ENCODE peak calls at places on chromosomes 12 and 14, in nine cellular contexts. V, B, A, P, N, G, J, S and Y are unnamed samples.
A peak's percentile ranks its signal among the peaks of the same experiment; 100 is the strongest.

GRCh38 chr14:80602931-80603330 is 338.6 kb downstream of the CEP128 start:
- DNase-seq in V (no peak), B (no peak), A (no peak), P (no peak), N (no peak), G (no peak), J (no peak), S (no peak), Y (no peak)

GRCh38 chr14:92956961-92957360 is 34.0 kb downstream of the CHGA start:
- DNase-seq in V (no peak), B (no peak), A (no peak), P (no peak), N (no peak), G (no peak), J (no peak), S (no peak), Y (no peak)

GRCh38 chr14:104550849-104551728 is 28.5 kb upstream of the C14orf180 start:
- DNase-seq in V (no peak), B (no peak), A (no peak), P (no peak), N (no peak), G (no peak), J (no peak), S (no peak), Y (no peak)

GRCh38 chr14:75050852-75051555 is at the start of gene MLH3:
- DNase-seq in V (peak; percentile 84), B (peak; percentile 80), A (peak; percentile 84), P (peak; percentile 71), N (peak; percentile 74), G (peak; percentile 86), J (peak; percentile 93), S (peak; percentile 86), Y (peak; percentile 79)

GRCh38 chr12:47082963-47083621 is 3.3 kb upstream of the AMIGO2 start:
- DNase-seq in V (no peak), B (no peak), A (no peak), P (no peak), N (no peak), G (no peak), J (peak; percentile 63), S (no peak), Y (no peak)

GRCh38 chr14:24428628-24429394 is 657 bp downstream of the CBLN3 start:
- DNase-seq in V (no peak), B (no peak), A (no peak), P (no peak), N (no peak), G (no peak), J (no peak), S (no peak), Y (peak; percentile 38)

GRCh38 chr12:46043972-46044520 is 53.7 kb upstream of the SCAF11 start:
- DNase-seq in V (no peak), B (no peak), A (no peak), P (no peak), N (no peak), G (no peak), J (no peak), S (no peak), Y (no peak)

GRCh38 chr12:46282829-46283228 is 14.0 kb upstream of the SLC38A1 start:
- DNase-seq in V (no peak), B (no peak), A (no peak), P (no peak), N (no peak), G (no peak), J (no peak), S (no peak), Y (no peak)

GRCh38 chr14:50825307-50825706 is 5.7 kb downstream of the NIN start:
- DNase-seq in V (no peak), B (no peak), A (no peak), P (no peak), N (no peak), G (no peak), J (no peak), S (no peak), Y (no peak)

GRCh38 chr14:102805454-102805891 is 28.2 kb downstream of the TRAF3 start:
- DNase-seq in V (no peak), B (no peak), A (peak; percentile 83), P (no peak), N (peak; percentile 10), G (no peak), J (no peak), S (no peak), Y (peak; percentile 41)

GRCh38 chr12:2306012-2306411 is 253.2 kb downstream of the CACNA1C start:
- DNase-seq in V (no peak), B (no peak), A (no peak), P (no peak), N (no peak), G (no peak), J (no peak), S (no peak), Y (no peak)

DNA sequence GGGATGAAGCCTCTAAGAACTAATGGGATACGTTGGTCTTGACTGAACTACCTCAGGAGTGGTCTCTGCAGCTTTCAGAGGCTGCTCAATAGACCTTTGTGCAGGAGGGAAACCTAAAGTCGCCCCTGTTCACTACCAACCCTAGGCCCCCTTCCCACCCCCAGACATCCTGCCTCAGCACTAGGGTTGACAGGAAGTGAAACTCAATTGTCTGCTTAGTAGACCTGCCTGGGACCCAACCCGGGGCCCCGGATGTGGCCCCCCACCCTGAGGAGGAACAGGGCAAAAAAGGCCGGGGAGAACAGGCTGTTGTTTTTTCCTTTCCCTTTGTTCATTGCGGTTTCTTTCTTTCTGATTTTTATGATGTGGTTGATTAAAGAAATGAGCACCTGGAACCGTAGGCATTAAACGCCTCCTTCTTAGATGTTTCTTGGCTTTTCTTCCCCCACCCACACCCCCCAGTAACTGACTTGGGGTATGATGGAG is 1.6 kb upstream of the DGKA start:
- DNase-seq in V (no peak), B (no peak), A (peak; percentile 98), P (peak; percentile 60), N (no peak), G (no peak), J (no peak), S (no peak), Y (peak; percentile 93)
- H3K4me1 ChIP-seq in V (peaks cover 14% of the 10 kb centered on the region), B (peaks cover 4% of the 10 kb centered on the region), A (peaks cover 62% of the 10 kb centered on the region), P (peaks cover 43% of the 10 kb centered on the region), N (peaks cover 26% of the 10 kb centered on the region), G (peaks cover 19% of the 10 kb centered on the region), J (peaks cover 43% of the 10 kb centered on the region), S (peaks cover 7% of the 10 kb centered on the region), Y (peaks cover 61% of the 10 kb centered on the region)

GRCh38 chr12:116689586-116689985 is 48.3 kb downstream of the SPRING1 start:
- DNase-seq in V (no peak), B (no peak), A (no peak), P (no peak), N (no peak), G (no peak), J (no peak), S (no peak), Y (no peak)

GRCh38 chr12:116691205-116691604 is 46.7 kb downstream of the SPRING1 start:
- DNase-seq in V (no peak), B (no peak), A (no peak), P (no peak), N (no peak), G (no peak), J (no peak), S (no peak), Y (no peak)

GRCh38 chr12:116684891-116685290 is 53.0 kb downstream of the SPRING1 start:
- DNase-seq in V (no peak), B (no peak), A (no peak), P (no peak), N (no peak), G (no peak), J (no peak), S (no peak), Y (no peak)

GRCh38 chr12:116690016-116690709 is 47.7 kb downstream of the SPRING1 start:
- DNase-seq in V (no peak), B (no peak), A (no peak), P (no peak), N (no peak), G (no peak), J (no peak), S (peak; percentile 52), Y (no peak)

DNA sequence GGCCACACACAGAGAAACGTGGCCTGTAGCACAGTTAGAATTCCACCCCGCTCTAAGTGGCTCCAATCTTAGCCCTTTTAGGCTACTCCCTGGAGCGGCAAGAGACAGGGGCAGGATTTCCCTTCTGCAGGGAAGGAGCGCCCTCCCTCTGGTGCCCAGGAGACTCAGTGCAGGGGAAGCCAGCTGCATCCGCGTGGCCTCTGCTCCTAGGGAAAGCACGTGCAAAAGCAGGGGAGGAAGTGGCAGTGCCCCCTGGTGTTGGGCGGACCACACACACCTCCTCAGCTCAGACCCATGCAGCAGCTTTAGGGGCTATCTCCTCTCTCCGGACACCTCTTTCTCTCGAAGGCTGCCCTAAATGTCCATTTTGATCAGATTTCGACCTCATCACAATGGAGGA is 50.0 kb downstream of the SPRING1 start:
- DNase-seq in V (no peak), B (no peak), A (peak; percentile 29), P (no peak), N (no peak), G (peak; percentile 46), J (peak; percentile 27), S (peak; percentile 83), Y (peak; percentile 18)
- H3K4me3 ChIP-seq in V (no peak overlapping the region), B (no peak overlapping the region), A (no peak overlapping the region), P (no peak overlapping the region), N (no peak overlapping the region), G (no peak overlapping the region), J (no peak overlapping the region), S (no peak overlapping the region), Y (no peak overlapping the region)

DNA sequence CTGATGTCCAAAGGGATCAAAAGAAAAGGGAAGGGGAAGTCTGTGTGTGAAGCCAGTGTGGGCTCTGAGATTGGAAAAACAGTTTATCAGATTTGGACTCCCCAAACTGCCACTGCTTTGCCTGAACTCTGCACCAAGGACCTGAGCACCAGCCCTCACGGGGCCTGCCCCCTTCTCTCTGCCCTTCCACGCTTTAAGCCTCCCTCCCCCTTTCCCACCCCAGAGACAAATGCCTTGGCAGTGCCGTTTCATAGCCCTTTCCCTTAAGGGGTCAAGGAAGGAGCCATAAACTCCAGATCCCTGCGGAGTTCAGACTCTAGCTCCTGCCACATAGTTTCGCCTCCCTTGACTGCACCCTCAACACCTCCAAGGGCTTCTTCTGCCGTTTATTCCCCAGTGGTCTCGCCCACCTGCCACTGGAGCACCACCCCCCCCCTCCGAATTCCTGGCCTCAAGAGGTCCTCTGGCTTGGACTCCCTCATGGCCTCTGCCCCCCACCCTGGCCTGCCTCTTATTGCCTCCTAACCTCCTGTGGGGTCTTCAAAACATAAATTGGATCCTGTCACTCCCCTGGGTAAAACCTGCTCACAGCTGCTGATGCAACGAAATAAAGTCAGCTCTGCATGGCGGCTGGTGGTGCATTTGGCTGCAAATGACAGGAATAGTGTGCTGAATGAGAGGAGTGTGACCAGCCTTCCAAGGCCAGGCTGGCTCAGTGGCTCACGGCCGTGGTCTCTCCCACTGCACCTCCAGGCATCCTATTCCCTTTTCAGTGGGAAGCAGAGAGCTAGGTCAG is 18.8 kb downstream of the SLC25A29 start:
- DNase-seq in V (no peak), B (no peak), A (no peak), P (no peak), N (no peak), G (no peak), J (no peak), S (no peak), Y (no peak)
- H3K4me1 ChIP-seq in V (peaks cover 9% of the 10 kb centered on the region), B (no peaks in the 10 kb centered on the region), A (peaks cover 14% of the 10 kb centered on the region), P (peaks cover 6% of the 10 kb centered on the region), N (peaks cover 6% of the 10 kb centered on the region), G (peaks cover 27% of the 10 kb centered on the region), J (peaks cover 2% of the 10 kb centered on the region), S (peaks cover 9% of the 10 kb centered on the region), Y (peaks cover 13% of the 10 kb centered on the region)

DNA sequence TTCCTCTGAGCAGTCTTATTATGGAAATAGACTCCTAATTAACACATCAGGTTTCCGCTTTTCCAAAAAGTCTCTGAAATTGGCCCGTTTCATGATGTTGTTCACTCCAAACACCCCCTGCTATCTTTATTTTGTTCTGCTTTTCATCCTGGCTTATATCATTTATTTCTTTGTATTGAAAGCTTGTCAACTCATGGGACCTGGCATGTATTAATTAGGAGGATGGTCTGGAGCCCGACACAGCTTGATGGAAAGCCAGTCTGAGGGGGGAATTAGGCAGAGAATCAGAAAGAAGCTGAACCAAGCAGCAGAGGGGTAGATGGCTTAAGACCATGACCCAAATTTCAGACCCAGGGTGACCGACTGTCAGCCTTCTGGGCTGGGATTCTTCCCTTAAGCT is 233.2 kb downstream of the EFCAB11 start:
- DNase-seq in V (no peak), B (no peak), A (no peak), P (no peak), N (no peak), G (no peak), J (no peak), S (no peak), Y (no peak)
- H3K4me3 ChIP-seq in V (no peak overlapping the region), B (no peak overlapping the region), A (peak overlapping the region; percentile 70), P (peak overlapping the region; percentile 33), N (no peak overlapping the region), G (no peak overlapping the region), J (no peak overlapping the region), S (no peak overlapping the region), Y (peak overlapping the region; percentile 2)